ENCODE peak calls at places on chromosome 5, in seven cellular contexts. One of them, this sample, is unnamed.
A peak's percentile ranks its signal among the peaks of the same experiment; 100 is the strongest.

GRCh38 chr5:57368010-57368409 is 114.6 kb downstream of the ACTBL2 start:
- DNase-seq in colonic mucosa: no peak
- DNase-seq in GM06990: no peak
- DNase-seq in psoas muscle: no peak
- DNase-seq in Calu3: no peak
- DNase-seq in CD8-positive, alpha-beta T cell: no peak
- DNase-seq in A549: peak; percentile 17
- DNase-seq in this sample: no peak

GRCh38 chr5:21919417-21920022 is 933.6 kb downstream of the CDH12 start:
- DNase-seq in colonic mucosa: no peak
- DNase-seq in CD8-positive, alpha-beta T cell: no peak
- DNase-seq in A549: peak; percentile 48
- DNase-seq in GM06990: no peak
- DNase-seq in Calu3: peak; percentile 34
- DNase-seq in psoas muscle: no peak
- DNase-seq in this sample: no peak

GRCh38 chr5:168301593-168302388 is 10.3 kb downstream of the WWC1 start:
- DNase-seq in CD8-positive, alpha-beta T cell: no peak
- DNase-seq in GM06990: no peak
- DNase-seq in colonic mucosa: peak; percentile 73
- DNase-seq in psoas muscle: no peak
- DNase-seq in A549: peak; percentile 91
- DNase-seq in Calu3: peak; percentile 90
- DNase-seq in this sample: no peak

GRCh38 chr5:72596956-72597355 is 89.7 kb upstream of the ZNF366 start:
- DNase-seq in colonic mucosa: no peak
- DNase-seq in CD8-positive, alpha-beta T cell: no peak
- DNase-seq in psoas muscle: no peak
- DNase-seq in A549: no peak
- DNase-seq in Calu3: no peak
- DNase-seq in GM06990: no peak
- DNase-seq in this sample: no peak

GRCh38 chr5:97383996-97384395 is 200.9 kb upstream of the RIOK2 start:
- DNase-seq in A549: no peak
- DNase-seq in CD8-positive, alpha-beta T cell: no peak
- DNase-seq in GM06990: no peak
- DNase-seq in Calu3: no peak
- DNase-seq in psoas muscle: no peak
- DNase-seq in colonic mucosa: no peak
- DNase-seq in this sample: no peak

GRCh38 chr5:138351056-138351455 is 1.4 kb upstream of the KDM3B start:
- DNase-seq in GM06990: no peak
- DNase-seq in psoas muscle: no peak
- DNase-seq in colonic mucosa: no peak
- DNase-seq in A549: no peak
- DNase-seq in CD8-positive, alpha-beta T cell: no peak
- DNase-seq in Calu3: no peak
- DNase-seq in this sample: no peak

GRCh38 chr5:57209316-57210040 is 35.6 kb downstream of the GPBP1 start:
- DNase-seq in GM06990: no peak
- DNase-seq in Calu3: peak; percentile 12
- DNase-seq in colonic mucosa: no peak
- DNase-seq in A549: no peak
- DNase-seq in psoas muscle: no peak
- DNase-seq in CD8-positive, alpha-beta T cell: no peak
- DNase-seq in this sample: no peak

GRCh38 chr5:98301567-98301966 is 471.9 kb upstream of the RGMB start:
- DNase-seq in CD8-positive, alpha-beta T cell: no peak
- DNase-seq in GM06990: no peak
- DNase-seq in psoas muscle: no peak
- DNase-seq in colonic mucosa: no peak
- DNase-seq in Calu3: no peak
- DNase-seq in A549: no peak
- DNase-seq in this sample: no peak

GRCh38 chr5:135239461-135240282 is 159.4 kb downstream of the MACROH2A1 start:
- DNase-seq in A549: no peak
- DNase-seq in Calu3: no peak
- DNase-seq in CD8-positive, alpha-beta T cell: no peak
- DNase-seq in GM06990: no peak
- DNase-seq in colonic mucosa: peak; percentile 16
- DNase-seq in psoas muscle: no peak
- DNase-seq in this sample: no peak

GRCh38 chr5:113017891-113018635 is 41.5 kb downstream of the DCP2 start:
- DNase-seq in psoas muscle: no peak
- DNase-seq in A549: no peak
- DNase-seq in GM06990: no peak
- DNase-seq in CD8-positive, alpha-beta T cell: no peak
- DNase-seq in colonic mucosa: no peak
- DNase-seq in Calu3: no peak
- DNase-seq in this sample: no peak

GRCh38 chr5:36029914-36030313 is 36.8 kb downstream of the UGT3A2 start:
- DNase-seq in GM06990: no peak
- DNase-seq in psoas muscle: no peak
- DNase-seq in CD8-positive, alpha-beta T cell: no peak
- DNase-seq in A549: no peak
- DNase-seq in colonic mucosa: no peak
- DNase-seq in Calu3: no peak
- DNase-seq in this sample: no peak

GRCh38 chr5:144844086-144844485 is 673.4 kb downstream of the KCTD16 start:
- DNase-seq in Calu3: no peak
- DNase-seq in psoas muscle: no peak
- DNase-seq in colonic mucosa: no peak
- DNase-seq in CD8-positive, alpha-beta T cell: no peak
- DNase-seq in GM06990: no peak
- DNase-seq in A549: no peak
- DNase-seq in this sample: no peak

GRCh38 chr5:23506329-23507236 is 826 bp upstream of the PRDM9 start:
- DNase-seq in GM06990: no peak
- DNase-seq in psoas muscle: no peak
- DNase-seq in Calu3: no peak
- DNase-seq in A549: peak; percentile 74
- DNase-seq in CD8-positive, alpha-beta T cell: no peak
- DNase-seq in colonic mucosa: no peak
- DNase-seq in this sample: no peak

GRCh38 chr5:134571703-134572405 is 46.4 kb downstream of the JADE2 start:
- DNase-seq in CD8-positive, alpha-beta T cell: no peak
- DNase-seq in A549: no peak
- DNase-seq in colonic mucosa: no peak
- DNase-seq in psoas muscle: no peak
- DNase-seq in Calu3: no peak
- DNase-seq in GM06990: no peak
- DNase-seq in this sample: no peak

GRCh38 chr5:141514330-141515111 is 25.6 kb downstream of the PCDHGC5 start:
- DNase-seq in colonic mucosa: no peak
- DNase-seq in A549: no peak
- DNase-seq in GM06990: no peak
- DNase-seq in CD8-positive, alpha-beta T cell: no peak
- DNase-seq in Calu3: no peak
- DNase-seq in psoas muscle: no peak
- DNase-seq in this sample: no peak

GRCh38 chr5:152956943-152957613 is 533.4 kb upstream of the GRIA1 start:
- DNase-seq in colonic mucosa: no peak
- DNase-seq in Calu3: no peak
- DNase-seq in CD8-positive, alpha-beta T cell: no peak
- DNase-seq in A549: no peak
- DNase-seq in psoas muscle: no peak
- DNase-seq in GM06990: no peak
- DNase-seq in this sample: no peak

GRCh38 chr5:59483971-59484472 is 409.5 kb downstream of the PDE4D start:
- DNase-seq in A549: peak; percentile 55
- DNase-seq in psoas muscle: no peak
- DNase-seq in CD8-positive, alpha-beta T cell: no peak
- DNase-seq in colonic mucosa: no peak
- DNase-seq in Calu3: no peak
- DNase-seq in GM06990: no peak
- DNase-seq in this sample: no peak

GRCh38 chr5:17443333-17444125 is 54.5 kb upstream of the TAF11L2 start:
- DNase-seq in Calu3: no peak
- DNase-seq in psoas muscle: no peak
- DNase-seq in A549: no peak
- DNase-seq in colonic mucosa: no peak
- DNase-seq in CD8-positive, alpha-beta T cell: no peak
- DNase-seq in GM06990: no peak
- DNase-seq in this sample: peak; percentile 83

GRCh38 chr5:55821731-55822512 is 29.2 kb upstream of the IL31RA start:
- DNase-seq in CD8-positive, alpha-beta T cell: no peak
- DNase-seq in Calu3: peak; percentile 49
- DNase-seq in psoas muscle: no peak
- DNase-seq in colonic mucosa: no peak
- DNase-seq in GM06990: no peak
- DNase-seq in A549: peak; percentile 11
- DNase-seq in this sample: no peak

GRCh38 chr5:60522299-60522915 is 177.6 kb downstream of the DEPDC1B start:
- DNase-seq in A549: no peak
- DNase-seq in Calu3: no peak
- DNase-seq in CD8-positive, alpha-beta T cell: no peak
- DNase-seq in GM06990: peak; percentile 51
- DNase-seq in colonic mucosa: no peak
- DNase-seq in psoas muscle: no peak
- DNase-seq in this sample: no peak

DNA sequence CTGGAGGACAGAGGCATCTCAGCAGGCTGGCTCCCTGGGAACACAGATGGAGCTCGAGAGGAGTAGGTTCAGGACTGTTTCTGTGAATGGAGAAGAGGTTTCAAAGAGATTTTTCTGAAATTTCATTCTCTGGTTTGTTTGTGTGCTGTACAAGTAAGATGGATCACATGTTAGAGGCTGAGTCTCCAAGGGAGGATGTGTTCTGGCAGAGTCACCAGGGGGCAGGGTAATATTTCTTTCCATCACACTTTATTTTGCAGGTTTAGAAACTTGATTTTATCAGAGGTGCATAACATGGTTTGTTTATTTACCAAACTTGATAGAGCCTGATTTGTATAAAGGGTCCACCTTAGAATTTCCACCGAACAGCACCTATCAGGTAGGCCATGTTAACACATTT is 69.2 kb upstream of the ARL15 start:
- DNase-seq in CD8-positive, alpha-beta T cell: no peak
- DNase-seq in GM06990: no peak
- DNase-seq in A549: no peak
- DNase-seq in colonic mucosa: no peak
- DNase-seq in psoas muscle: no peak
- DNase-seq in Calu3: no peak
- DNase-seq in this sample: no peak
- TF ChIP-seq CTCF in CD8-positive, alpha-beta T cell: no peak
- TF ChIP-seq CTCF in GM06990: peak; percentile 12
- TF ChIP-seq CTCF in A549: no peak
- TF ChIP-seq CTCF in colonic mucosa: no peak
- TF ChIP-seq CTCF in psoas muscle: no peak
- TF ChIP-seq CTCF in Calu3: no peak
- TF ChIP-seq CTCF in this sample: no peak

DNA sequence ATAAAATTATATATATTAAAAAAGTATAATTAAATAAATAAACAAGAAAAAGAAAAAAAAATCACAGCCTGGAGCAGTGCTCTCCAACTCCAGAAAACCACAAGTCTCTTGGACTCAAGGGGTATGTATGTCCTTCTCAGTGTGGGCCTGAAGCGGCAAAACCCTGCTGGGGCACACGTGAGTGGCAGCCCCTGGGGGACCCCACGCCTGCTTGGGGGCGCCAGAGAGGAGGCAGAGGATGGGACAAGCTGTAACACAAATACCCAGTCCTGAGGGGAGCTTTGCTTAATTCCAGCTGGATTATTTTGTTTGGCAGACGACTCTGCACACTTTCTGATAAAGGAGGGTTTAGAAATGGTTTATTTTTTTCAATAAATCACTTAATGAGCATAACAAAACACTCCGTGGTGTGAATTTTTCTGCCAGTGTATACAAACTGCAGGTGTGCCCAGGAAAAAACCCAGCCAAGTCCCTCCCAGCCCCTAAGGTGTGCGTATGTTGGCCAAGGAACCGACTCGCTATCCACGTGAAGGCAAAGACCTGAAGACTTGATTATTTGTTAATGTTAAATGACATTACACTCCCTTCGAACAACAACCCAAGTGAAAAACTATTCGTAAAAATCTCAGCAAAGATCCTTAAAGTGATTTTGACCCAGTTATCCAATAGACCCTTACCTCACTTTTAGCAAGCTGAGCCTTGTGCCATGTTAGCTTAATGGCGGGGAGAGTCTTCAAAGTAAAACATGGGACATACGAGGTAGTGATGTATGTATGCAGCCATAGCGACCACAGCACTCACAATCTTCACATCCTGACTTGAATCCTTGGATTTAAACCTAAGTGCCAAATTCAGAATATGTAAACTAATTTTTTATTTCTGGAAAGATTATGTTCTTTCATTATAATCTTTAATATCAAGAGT is 32.9 kb downstream of the ANKH start:
- DNase-seq in colonic mucosa: no peak
- DNase-seq in CD8-positive, alpha-beta T cell: no peak
- DNase-seq in GM06990: no peak
- DNase-seq in Calu3: no peak
- DNase-seq in psoas muscle: no peak
- DNase-seq in A549: no peak
- DNase-seq in this sample: no peak
- TF ChIP-seq CTCF in colonic mucosa: no peak
- TF ChIP-seq CTCF in CD8-positive, alpha-beta T cell: no peak
- TF ChIP-seq CTCF in GM06990: no peak
- TF ChIP-seq CTCF in Calu3: no peak
- TF ChIP-seq CTCF in psoas muscle: no peak
- TF ChIP-seq CTCF in A549: no peak
- TF ChIP-seq CTCF in this sample: no peak

DNA sequence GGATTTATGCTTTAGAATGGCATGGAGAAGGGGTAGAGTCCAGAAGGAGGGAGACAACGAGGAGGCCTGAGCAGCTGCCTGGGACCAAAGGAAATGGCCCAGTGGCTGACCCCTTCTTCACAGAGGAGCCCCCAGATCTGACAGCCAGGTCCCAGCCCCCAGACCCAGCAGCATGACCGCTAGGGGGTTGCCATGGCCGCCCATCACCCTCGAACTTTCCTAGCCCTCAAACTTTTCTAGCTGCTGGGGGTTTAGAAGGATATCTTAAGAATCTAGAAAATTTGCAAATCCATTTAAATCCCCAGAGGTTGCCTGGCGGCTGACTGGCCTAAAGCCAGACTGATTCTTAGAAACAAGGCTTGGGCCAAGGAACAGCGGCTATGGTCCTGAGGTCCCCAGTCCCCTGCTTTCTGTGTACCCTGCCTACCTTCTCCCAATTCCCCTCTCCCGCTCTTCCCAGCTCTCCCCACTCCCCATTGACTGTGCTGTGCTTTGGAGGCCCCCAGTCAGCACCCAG is 969 bp downstream of the PDGFRB start:
- DNase-seq in GM06990: no peak
- DNase-seq in psoas muscle: no peak
- DNase-seq in A549: no peak
- DNase-seq in CD8-positive, alpha-beta T cell: no peak
- DNase-seq in colonic mucosa: no peak
- DNase-seq in Calu3: no peak
- DNase-seq in this sample: no peak
- TF ChIP-seq CTCF in GM06990: no peak
- TF ChIP-seq CTCF in psoas muscle: no peak
- TF ChIP-seq CTCF in A549: no peak
- TF ChIP-seq CTCF in CD8-positive, alpha-beta T cell: no peak
- TF ChIP-seq CTCF in colonic mucosa: no peak
- TF ChIP-seq CTCF in Calu3: no peak
- TF ChIP-seq CTCF in this sample: no peak

DNA sequence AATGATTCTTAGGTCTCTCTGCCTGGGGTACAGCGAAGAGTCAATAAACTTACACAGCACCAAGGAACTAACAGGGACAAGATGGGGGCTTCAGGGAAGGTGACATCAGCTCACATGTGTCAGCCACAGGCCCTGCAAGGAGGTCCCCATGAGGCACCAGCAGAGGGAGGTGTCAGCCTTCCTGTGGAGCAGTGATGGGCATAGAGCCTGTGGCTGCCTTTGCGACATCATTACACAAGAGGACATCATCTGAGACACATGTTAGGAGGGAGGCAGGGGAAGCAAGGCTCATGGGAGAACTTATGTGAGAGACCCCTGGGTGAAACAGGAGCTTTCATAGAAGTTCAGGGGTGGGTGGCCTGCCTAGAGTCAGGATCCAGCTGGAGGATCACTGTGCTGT is 389.6 kb downstream of the SEMA5A start:
- DNase-seq in A549: peak; percentile 5
- DNase-seq in CD8-positive, alpha-beta T cell: no peak
- DNase-seq in GM06990: peak; percentile 18
- DNase-seq in psoas muscle: peak; percentile 72
- DNase-seq in Calu3: peak; percentile 30
- DNase-seq in colonic mucosa: no peak
- DNase-seq in this sample: no peak
- TF ChIP-seq CTCF in A549: no peak
- TF ChIP-seq CTCF in CD8-positive, alpha-beta T cell: no peak
- TF ChIP-seq CTCF in GM06990: peak; percentile 62
- TF ChIP-seq CTCF in psoas muscle: peak; percentile 11
- TF ChIP-seq CTCF in Calu3: no peak
- TF ChIP-seq CTCF in colonic mucosa: no peak
- TF ChIP-seq CTCF in this sample: no peak

This sample was measured in CD14-positive monocyte.